ENCODE peak calls at places on chromosomes 7 and 10, in eight cellular contexts. F is AG04449, O is pancreas, U is fibroblast of pulmonary artery, W is A549, X is GDM1, R is ovary, H is iPS-NIHi11. Q is an unnamed sample.

GRCh38 chr10:129968937-129969527 is 5.0 kb upstream of the EBF3 start:
- DNase-seq in X (no peak), H (peak), U (peak), R (no peak), F (no peak), O (no peak), W (peak), Q (no peak)

GRCh38 chr10:100101526-100102076 is 19.9 kb upstream of the CPN1 start:
- DNase-seq in X (no peak), H (no peak), O (no peak), W (peak), U (peak), F (no peak), R (no peak), Q (no peak)

GRCh38 chr10:59508956-59509355 is 146.6 kb upstream of the FAM13C start:
- DNase-seq in U (no peak), W (no peak), H (no peak), O (no peak), R (no peak), F (no peak), X (no peak), Q (no peak)

GRCh38 chr10:6204341-6205191 is 1.8 kb downstream of the PFKFB3 start:
- DNase-seq in H (no peak), W (peak), R (peak), X (no peak), O (peak), F (peak), U (peak), Q (no peak)

GRCh38 chr10:130215076-130215917 is 79.1 kb downstream of the GLRX3 start:
- DNase-seq in O (no peak), X (no peak), W (no peak), U (no peak), H (no peak), F (no peak), R (no peak), Q (no peak)

GRCh38 chr7:17774248-17774647 is 166.0 kb downstream of the SNX13 start:
- DNase-seq in H (no peak), U (peak), X (no peak), O (no peak), W (peak), R (no peak), F (peak), Q (no peak)

GRCh38 chr10:70804424-70804814 is 11.3 kb upstream of the SGPL1 start:
- DNase-seq in U (no peak), O (no peak), W (peak), H (no peak), F (no peak), X (no peak), R (no peak), Q (no peak)

GRCh38 chr10:60808031-60808430 is 29.8 kb downstream of the CDK1 start:
- DNase-seq in W (no peak), H (no peak), O (no peak), R (no peak), X (no peak), F (no peak), U (no peak), Q (no peak)

GRCh38 chr7:83338277-83338950 is 175.7 kb upstream of the PCLO start:
- DNase-seq in O (no peak), X (no peak), R (no peak), U (no peak), W (no peak), H (no peak), F (no peak), Q (no peak)

GRCh38 chr10:10714327-10714726 is 303.3 kb upstream of the CELF2 start:
- DNase-seq in X (no peak), R (no peak), O (no peak), U (no peak), F (no peak), H (no peak), W (no peak), Q (no peak)

GRCh38 chr10:104622598-104623209 is 18.4 kb upstream of the SORCS3 start:
- DNase-seq in U (peak), F (no peak), H (peak), W (peak), O (no peak), X (no peak), R (no peak), Q (no peak)

GRCh38 chr7:93920496-93921189 is 892 bp upstream of the GNG11 start:
- DNase-seq in O (no peak), H (no peak), R (no peak), U (no peak), F (no peak), W (peak), X (no peak), Q (no peak)

GRCh38 chr10:61325596-61325995 is 127.6 kb downstream of the TMEM26 start:
- DNase-seq in O (no peak), W (no peak), F (no peak), X (no peak), U (no peak), R (no peak), H (no peak), Q (no peak)

GRCh38 chr7:69358163-69358821 is 240.0 kb upstream of the AUTS2 start:
- DNase-seq in O (no peak), H (peak), W (no peak), U (no peak), F (no peak), R (no peak), X (no peak), Q (no peak)

GRCh38 chr10:97572214-97572989 is at the start of gene ANKRD2:
- DNase-seq in U (peak), W (peak), F (no peak), R (peak), H (peak), X (peak), O (peak), Q (no peak)

GRCh38 chr10:4353059-4353655 is 472.9 kb upstream of the AKR1E2 start:
- DNase-seq in R (no peak), U (peak), F (no peak), H (no peak), O (no peak), W (no peak), X (no peak), Q (no peak)

GRCh38 chr7:114481995-114482394 is 67.4 kb downstream of the FOXP2 start:
- DNase-seq in O (no peak), R (no peak), U (peak), F (no peak), W (no peak), H (no peak), X (no peak), Q (no peak)

GRCh38 chr7:94001396-94001795 is 2.8 kb downstream of the BET1 start:
- DNase-seq in X (no peak), R (no peak), W (no peak), U (no peak), F (no peak), H (no peak), O (no peak), Q (no peak)

GRCh38 chr10:33542747-33543505 is 208.5 kb upstream of the NRP1 start:
- DNase-seq in W (peak), R (no peak), X (no peak), U (peak), H (no peak), O (no peak), F (no peak), Q (no peak)

GRCh38 chr7:52540041-52540440 is 495.4 kb upstream of the POM121L12 start:
- DNase-seq in O (no peak), R (no peak), X (no peak), F (no peak), U (no peak), H (no peak), W (peak), Q (no peak)

GRCh38 chr7:85191383-85191782 is 4.5 kb upstream of the SEMA3D start:
- DNase-seq in H (peak), F (no peak), O (no peak), U (peak), X (no peak), R (no peak), W (peak), Q (no peak)

GRCh38 chr7:34155225-34155908 is 250.0 kb downstream of the BMPER start:
- DNase-seq in X (no peak), W (peak), F (peak), R (no peak), U (peak), O (no peak), H (no peak), Q (no peak)

GRCh38 chr10:29839826-29840515 is 205.2 kb upstream of the SVIL start:
- DNase-seq in X (no peak), H (peak), R (no peak), U (no peak), F (no peak), W (no peak), O (peak), Q (no peak)

GRCh38 chr7:29231671-29232267 is 37.2 kb downstream of the CHN2 start:
- DNase-seq in U (no peak), X (no peak), R (no peak), H (no peak), W (no peak), F (no peak), O (no peak), Q (no peak)

GRCh38 chr7:141208539-141208938 is 134.7 kb downstream of the TMEM178B start:
- DNase-seq in O (no peak), U (no peak), W (no peak), F (no peak), R (no peak), X (no peak), H (no peak), Q (no peak)

GRCh38 chr7:44223362-44224114 is 22.8 kb downstream of the YKT6 start:
- DNase-seq in O (peak), X (no peak), H (no peak), R (no peak), F (no peak), U (no peak), W (no peak), Q (no peak)

GRCh38 chr7:11082552-11083213 is 109.0 kb downstream of the PHF14 start:
- DNase-seq in R (no peak), F (no peak), U (peak), W (peak), H (no peak), X (no peak), O (no peak), Q (no peak)